ENCODE peak calls at places on chromosome 10, in seven cellular contexts. W is NCI-H187; U is H1; B is renal cortical epithelial cell; S is CD4-positive, CD25-positive, alpha-beta regulatory T cell; E is thyroid gland; F is nephron progenitor cell. C is an unnamed sample.

GRCh38 chr10:68074404-68074774 is 694 bp downstream of the HERC4 start:
- DNase-seq in W (no peak), U (no peak), B (no peak), S (no peak), E (no peak), F (no peak), C (no peak)

GRCh38 chr10:81215498-81215897 is 659.5 kb upstream of the NRG3 start:
- DNase-seq in W (no peak), U (no peak), B (peak; percentile 0), S (no peak), E (no peak), F (no peak), C (no peak)

GRCh38 chr10:80161321-80162084 is 29.0 kb downstream of the PLAC9 start:
- DNase-seq in W (no peak), U (peak; percentile 59), B (no peak), S (no peak), E (no peak), F (no peak), C (peak; percentile 31)

GRCh38 chr10:133141144-133141962 is 18.7 kb upstream of the KNDC1 start:
- DNase-seq in W (no peak), U (peak; percentile 43), B (no peak), S (no peak), E (no peak), F (peak; percentile 33), C (no peak)

GRCh38 chr10:47326927-47327330 is 4.7 kb downstream of the GDF2 start:
- DNase-seq in W (no peak), U (no peak), B (no peak), S (no peak), E (no peak), F (no peak), C (no peak)

GRCh38 chr10:77390481-77390891 is 247.1 kb downstream of the KCNMA1 start:
- DNase-seq in W (no peak), U (no peak), B (peak; percentile 32), S (no peak), E (no peak), F (no peak), C (no peak)

GRCh38 chr10:7928511-7928910 is 110.2 kb downstream of the TAF3 start:
- DNase-seq in W (no peak), U (no peak), B (no peak), S (no peak), E (no peak), F (no peak), C (no peak)

GRCh38 chr10:21146446-21146789 is 249.3 kb upstream of the NEBL start:
- DNase-seq in W (no peak), U (no peak), B (no peak), S (no peak), E (no peak), F (no peak), C (peak; percentile 2)

GRCh38 chr10:125034671-125035070 is 92.7 kb downstream of the ZRANB1 start:
- DNase-seq in W (no peak), U (no peak), B (no peak), S (no peak), E (no peak), F (no peak), C (no peak)

GRCh38 chr10:31745612-31746376 is 182.8 kb downstream of the ARHGAP12 start:
- DNase-seq in W (no peak), U (no peak), B (peak; percentile 83), S (no peak), E (no peak), F (no peak), C (no peak)

GRCh38 chr10:421170-421569 is 268.3 kb downstream of the DIP2C start:
- DNase-seq in W (no peak), U (no peak), B (no peak), S (no peak), E (no peak), F (no peak), C (no peak)

GRCh38 chr10:116669832-116670644 is 49.3 kb downstream of the PNLIPRP2 start:
- DNase-seq in W (no peak), U (peak; percentile 80), B (peak; percentile 15), S (no peak), E (peak; percentile 61), F (peak; percentile 68), C (no peak)

GRCh38 chr10:112615269-112615668 is 168.3 kb downstream of the VTI1A start:
- DNase-seq in W (no peak), U (no peak), B (no peak), S (no peak), E (no peak), F (no peak), C (no peak)

GRCh38 chr10:70558295-70558694 is 44.2 kb downstream of the PRF1 start:
- DNase-seq in W (no peak), U (no peak), B (no peak), S (no peak), E (no peak), F (no peak), C (no peak)

GRCh38 chr10:13920031-13920430 is 333.3 kb downstream of the PRPF18 start:
- DNase-seq in W (no peak), U (no peak), B (no peak), S (no peak), E (no peak), F (no peak), C (no peak)

GRCh38 chr10:93126484-93127052 is 52.9 kb downstream of the CYP26A1 start:
- DNase-seq in W (no peak), U (peak; percentile 62), B (no peak), S (no peak), E (no peak), F (no peak), C (peak; percentile 23)

GRCh38 chr10:125187238-125188194 is 27.2 kb upstream of the CTBP2 start:
- DNase-seq in W (no peak), U (no peak), B (no peak), S (no peak), E (no peak), F (no peak), C (no peak)

GRCh38 chr10:125252937-125253336 is 92.6 kb upstream of the CTBP2 start:
- DNase-seq in W (no peak), U (no peak), B (no peak), S (no peak), E (no peak), F (no peak), C (no peak)

GRCh38 chr10:110312206-110312605 is 7.5 kb upstream of the SMNDC1 start:
- DNase-seq in W (no peak), U (no peak), B (no peak), S (no peak), E (no peak), F (no peak), C (no peak)

GRCh38 chr10:36446873-36447272 is 678.5 kb upstream of the ANKRD30A start:
- DNase-seq in W (no peak), U (no peak), B (peak; percentile 18), S (no peak), E (peak; percentile 60), F (no peak), C (no peak)

GRCh38 chr10:131899695-131900349 is 986 bp upstream of the PPP2R2D start:
- DNase-seq in W (no peak), U (no peak), B (no peak), S (no peak), E (no peak), F (peak; percentile 38), C (peak; percentile 56)

GRCh38 chr10:131021246-131021895 is 290.1 kb downstream of the TCERG1L start:
- DNase-seq in W (no peak), U (no peak), B (no peak), S (no peak), E (no peak), F (no peak), C (no peak)

GRCh38 chr10:21265622-21266021 is 259.9 kb downstream of the SKIDA1 start:
- DNase-seq in W (no peak), U (no peak), B (peak; percentile 42), S (no peak), E (peak; percentile 14), F (no peak), C (no peak)

C was measured in NAMALWA.